ENCODE peak calls at places on chromosomes 2 and 18, in eight cellular contexts. One of them, this sample, is unnamed.

GRCh38 chr2:152097291-152098032 is 1.4 kb downstream of the CACNB4 start:
- DNase-seq in colonic mucosa: no peak
- DNase-seq in Karpas-422: no peak
- DNase-seq in HCT116: peak; percentile 13
- DNase-seq in SK-N-SH: peak; percentile 46
- DNase-seq in PC-3: peak; percentile 17
- DNase-seq in mammary epithelial cell: peak; percentile 57
- DNase-seq in NT2/D1: no peak
- DNase-seq in this sample: no peak

GRCh38 chr2:128374001-128374710 is 55.5 kb upstream of the HS6ST1 start:
- DNase-seq in colonic mucosa: no peak
- DNase-seq in Karpas-422: no peak
- DNase-seq in HCT116: no peak
- DNase-seq in SK-N-SH: no peak
- DNase-seq in PC-3: no peak
- DNase-seq in mammary epithelial cell: peak; percentile 63
- DNase-seq in NT2/D1: no peak
- DNase-seq in this sample: no peak

GRCh38 chr2:46097714-46098480 is 199.3 kb upstream of the EPAS1 start:
- DNase-seq in colonic mucosa: peak; percentile 75
- DNase-seq in Karpas-422: no peak
- DNase-seq in HCT116: peak; percentile 24
- DNase-seq in SK-N-SH: no peak
- DNase-seq in PC-3: peak; percentile 97
- DNase-seq in mammary epithelial cell: peak; percentile 92
- DNase-seq in NT2/D1: peak; percentile 33
- DNase-seq in this sample: no peak

GRCh38 chr2:198374375-198375072 is 570.1 kb downstream of the PLCL1 start:
- DNase-seq in colonic mucosa: peak; percentile 82
- DNase-seq in Karpas-422: peak; percentile 83
- DNase-seq in HCT116: no peak
- DNase-seq in SK-N-SH: peak; percentile 12
- DNase-seq in PC-3: peak; percentile 53
- DNase-seq in mammary epithelial cell: peak; percentile 42
- DNase-seq in NT2/D1: peak; percentile 63
- DNase-seq in this sample: peak; percentile 46

GRCh38 chr2:202269585-202269984 is 4.0 kb downstream of the NOP58 start:
- DNase-seq in colonic mucosa: no peak
- DNase-seq in Karpas-422: peak; percentile 50
- DNase-seq in HCT116: no peak
- DNase-seq in SK-N-SH: peak; percentile 24
- DNase-seq in PC-3: no peak
- DNase-seq in mammary epithelial cell: no peak
- DNase-seq in NT2/D1: no peak
- DNase-seq in this sample: no peak

GRCh38 chr2:112055833-112056625 is 960 bp downstream of the TMEM87B start:
- DNase-seq in colonic mucosa: peak; percentile 77
- DNase-seq in Karpas-422: peak; percentile 75
- DNase-seq in HCT116: no peak
- DNase-seq in SK-N-SH: peak; percentile 44
- DNase-seq in PC-3: peak; percentile 66
- DNase-seq in mammary epithelial cell: peak; percentile 84
- DNase-seq in NT2/D1: no peak
- DNase-seq in this sample: peak; percentile 62

GRCh38 chr2:69309336-69310048 is 77.5 kb downstream of the GFPT1 start:
- DNase-seq in colonic mucosa: peak; percentile 81
- DNase-seq in Karpas-422: no peak
- DNase-seq in HCT116: no peak
- DNase-seq in SK-N-SH: peak; percentile 37
- DNase-seq in PC-3: peak; percentile 38
- DNase-seq in mammary epithelial cell: no peak
- DNase-seq in NT2/D1: no peak
- DNase-seq in this sample: no peak

GRCh38 chr2:192157776-192158175 is 37.0 kb downstream of the TMEFF2 start:
- DNase-seq in colonic mucosa: no peak
- DNase-seq in Karpas-422: no peak
- DNase-seq in HCT116: no peak
- DNase-seq in SK-N-SH: no peak
- DNase-seq in PC-3: no peak
- DNase-seq in mammary epithelial cell: no peak
- DNase-seq in NT2/D1: no peak
- DNase-seq in this sample: no peak

GRCh38 chr18:6096747-6097146 is 201.4 kb upstream of the TMEM200C start:
- DNase-seq in colonic mucosa: no peak
- DNase-seq in Karpas-422: no peak
- DNase-seq in HCT116: no peak
- DNase-seq in SK-N-SH: no peak
- DNase-seq in PC-3: no peak
- DNase-seq in mammary epithelial cell: no peak
- DNase-seq in NT2/D1: no peak
- DNase-seq in this sample: no peak

GRCh38 chr2:96625571-96626552 is 12.2 kb downstream of the KANSL3 start:
- DNase-seq in colonic mucosa: no peak
- DNase-seq in Karpas-422: no peak
- DNase-seq in HCT116: no peak
- DNase-seq in SK-N-SH: no peak
- DNase-seq in PC-3: no peak
- DNase-seq in mammary epithelial cell: peak; percentile 12
- DNase-seq in NT2/D1: no peak
- DNase-seq in this sample: no peak

GRCh38 chr2:95297088-95297487 is at the start of gene KCNIP3:
- DNase-seq in colonic mucosa: peak; percentile 38
- DNase-seq in Karpas-422: no peak
- DNase-seq in HCT116: no peak
- DNase-seq in SK-N-SH: peak; percentile 78
- DNase-seq in PC-3: peak; percentile 51
- DNase-seq in mammary epithelial cell: no peak
- DNase-seq in NT2/D1: no peak
- DNase-seq in this sample: peak; percentile 61

GRCh38 chr18:12657048-12657848 is 659 bp downstream of the SPIRE1 start:
- DNase-seq in colonic mucosa: no peak
- DNase-seq in Karpas-422: peak; percentile 57
- DNase-seq in HCT116: no peak
- DNase-seq in SK-N-SH: peak; percentile 78
- DNase-seq in PC-3: peak; percentile 32
- DNase-seq in mammary epithelial cell: peak; percentile 30
- DNase-seq in NT2/D1: no peak
- DNase-seq in this sample: no peak

DNA sequence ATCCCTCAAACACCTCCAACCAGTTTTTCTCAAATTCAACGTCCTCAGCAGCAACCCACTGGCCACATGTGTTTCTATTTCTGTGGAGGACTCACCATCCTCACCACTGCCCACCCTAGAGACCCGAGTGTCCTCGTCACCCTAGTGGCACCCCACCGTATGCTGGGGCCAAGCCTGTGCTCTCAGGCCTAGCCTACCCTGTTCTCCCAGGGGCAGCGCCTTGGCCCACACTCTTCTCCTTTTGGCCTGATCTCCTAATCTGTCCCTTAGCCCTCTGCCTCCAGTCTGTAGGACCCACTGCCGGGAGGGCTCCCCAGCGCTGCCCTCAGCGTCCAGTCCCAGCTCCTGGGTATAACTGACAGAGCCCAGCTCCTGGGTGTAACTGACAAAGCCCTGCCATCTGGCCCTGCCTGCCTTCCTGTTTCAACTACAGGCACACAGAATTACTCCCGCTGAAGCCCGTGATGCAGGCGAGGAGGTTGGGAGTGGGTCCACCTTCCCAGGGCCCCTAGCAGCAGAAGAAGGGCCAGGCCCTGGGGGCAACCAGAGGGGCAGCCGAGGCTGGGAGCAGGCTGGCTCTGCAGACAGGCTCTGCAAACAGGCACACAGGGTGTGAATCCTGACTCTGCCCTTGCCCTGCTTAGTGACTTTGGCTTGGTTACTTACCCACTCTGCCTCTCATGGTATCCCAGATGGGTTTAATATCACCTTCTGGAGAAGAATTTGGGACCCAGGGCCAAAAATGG is 25.6 kb upstream of the PTMA start:
- DNase-seq in colonic mucosa: no peak
- DNase-seq in Karpas-422: peak; percentile 70
- DNase-seq in HCT116: no peak
- DNase-seq in SK-N-SH: peak; percentile 68
- DNase-seq in PC-3: no peak
- DNase-seq in mammary epithelial cell: no peak
- DNase-seq in NT2/D1: no peak
- DNase-seq in this sample: no peak
- H3K9ac ChIP-seq in colonic mucosa: no peak overlapping the region
- H3K9ac ChIP-seq in Karpas-422: peak overlapping the region; percentile 97
- H3K9ac ChIP-seq in HCT116: peak overlapping the region; percentile 98
- H3K9ac ChIP-seq in SK-N-SH: no peak overlapping the region
- H3K9ac ChIP-seq in PC-3: no peak overlapping the region
- H3K9ac ChIP-seq in mammary epithelial cell: no peak overlapping the region
- H3K9ac ChIP-seq in NT2/D1: peak overlapping the region; percentile 54
- H3K9ac ChIP-seq in this sample: peak overlapping the region; percentile 41

GRCh38 chr2:237361194-237361986 is 52.6 kb downstream of the COL6A3 start:
- DNase-seq in colonic mucosa: no peak
- DNase-seq in Karpas-422: no peak
- DNase-seq in HCT116: no peak
- DNase-seq in SK-N-SH: no peak
- DNase-seq in PC-3: no peak
- DNase-seq in mammary epithelial cell: no peak
- DNase-seq in NT2/D1: no peak
- DNase-seq in this sample: no peak
- H3K9ac ChIP-seq in colonic mucosa: no peak overlapping the region
- H3K9ac ChIP-seq in Karpas-422: no peak overlapping the region
- H3K9ac ChIP-seq in HCT116: no peak overlapping the region
- H3K9ac ChIP-seq in SK-N-SH: no peak overlapping the region
- H3K9ac ChIP-seq in PC-3: no peak overlapping the region
- H3K9ac ChIP-seq in mammary epithelial cell: no peak overlapping the region
- H3K9ac ChIP-seq in NT2/D1: no peak overlapping the region
- H3K9ac ChIP-seq in this sample: no peak overlapping the region

DNA sequence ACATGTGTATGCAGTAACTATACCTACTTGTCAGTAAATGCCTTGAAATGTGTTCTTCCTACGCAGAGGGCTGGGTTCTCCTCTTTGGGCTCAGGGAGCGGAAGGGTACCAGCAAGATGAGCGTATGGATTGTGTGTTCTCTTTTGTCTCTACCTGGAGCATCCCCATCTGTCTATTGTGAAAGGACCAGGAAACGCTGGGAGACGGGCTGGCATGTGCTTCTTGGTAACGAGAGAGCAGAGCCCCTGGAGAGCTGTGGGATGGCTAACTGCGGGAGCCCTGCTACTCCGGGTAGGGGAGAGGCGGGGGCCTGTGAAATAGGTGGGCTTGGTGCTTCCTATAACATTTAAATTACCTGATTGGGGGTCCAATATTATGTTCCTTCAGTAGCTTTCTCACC is 80.9 kb downstream of the BCL2 start:
- DNase-seq in colonic mucosa: no peak
- DNase-seq in Karpas-422: no peak
- DNase-seq in HCT116: no peak
- DNase-seq in SK-N-SH: no peak
- DNase-seq in PC-3: no peak
- DNase-seq in mammary epithelial cell: no peak
- DNase-seq in NT2/D1: peak; percentile 9
- DNase-seq in this sample: no peak
- H3K9ac ChIP-seq in colonic mucosa: no peak overlapping the region
- H3K9ac ChIP-seq in Karpas-422: no peak overlapping the region
- H3K9ac ChIP-seq in HCT116: no peak overlapping the region
- H3K9ac ChIP-seq in SK-N-SH: no peak overlapping the region
- H3K9ac ChIP-seq in PC-3: no peak overlapping the region
- H3K9ac ChIP-seq in mammary epithelial cell: no peak overlapping the region
- H3K9ac ChIP-seq in NT2/D1: no peak overlapping the region
- H3K9ac ChIP-seq in this sample: no peak overlapping the region

DNA sequence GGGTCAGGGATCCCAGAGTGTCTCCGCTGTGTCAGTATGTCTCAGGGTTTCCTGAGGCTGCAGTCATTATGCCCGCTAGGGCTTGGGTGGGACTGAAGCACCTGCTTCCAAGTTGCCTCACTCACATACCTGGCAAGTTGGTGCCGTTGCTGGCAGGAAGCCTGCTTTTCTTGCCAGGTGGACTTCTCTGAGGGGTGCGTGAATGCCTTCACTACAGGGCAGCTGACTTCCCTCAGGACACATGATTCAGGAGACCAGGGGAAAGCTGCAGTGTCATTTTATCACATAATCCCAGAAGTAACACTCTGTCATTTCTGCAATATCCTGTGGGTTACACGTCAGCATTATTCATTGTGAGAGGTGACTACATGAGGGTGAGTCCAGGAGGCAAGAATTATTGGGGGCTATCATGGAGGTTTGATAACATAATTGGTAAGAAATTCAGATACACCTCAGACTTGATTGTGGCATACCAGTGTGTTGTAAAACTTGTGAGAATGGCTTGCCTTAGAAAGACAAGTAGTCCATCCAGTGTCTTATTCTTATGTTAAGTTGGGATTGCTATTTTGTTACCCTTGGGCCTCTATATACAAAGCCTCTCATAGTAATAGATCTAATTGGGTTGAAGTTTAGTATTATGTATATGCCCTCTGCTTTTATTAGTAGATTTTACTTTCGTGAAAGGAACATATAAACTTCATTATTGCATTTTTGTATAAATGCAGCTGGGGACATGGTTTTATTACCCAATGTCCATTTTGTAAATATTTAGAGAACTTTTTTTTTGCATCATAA is 44.1 kb downstream of the NEDD4L start:
- DNase-seq in colonic mucosa: peak; percentile 74
- DNase-seq in Karpas-422: no peak
- DNase-seq in HCT116: no peak
- DNase-seq in SK-N-SH: no peak
- DNase-seq in PC-3: peak; percentile 99
- DNase-seq in mammary epithelial cell: peak; percentile 97
- DNase-seq in NT2/D1: no peak
- DNase-seq in this sample: no peak
- H3K9ac ChIP-seq in colonic mucosa: peak overlapping the region; percentile 3
- H3K9ac ChIP-seq in Karpas-422: no peak overlapping the region
- H3K9ac ChIP-seq in HCT116: no peak overlapping the region
- H3K9ac ChIP-seq in SK-N-SH: no peak overlapping the region
- H3K9ac ChIP-seq in PC-3: peak overlapping the region; percentile 48
- H3K9ac ChIP-seq in mammary epithelial cell: no peak overlapping the region
- H3K9ac ChIP-seq in NT2/D1: no peak overlapping the region
- H3K9ac ChIP-seq in this sample: no peak overlapping the region

GRCh38 chr2:74849228-74849892 is 15.4 kb downstream of the HK2 start:
- DNase-seq in colonic mucosa: peak; percentile 70
- DNase-seq in Karpas-422: peak; percentile 87
- DNase-seq in HCT116: no peak
- DNase-seq in SK-N-SH: no peak
- DNase-seq in PC-3: peak; percentile 45
- DNase-seq in mammary epithelial cell: peak; percentile 86
- DNase-seq in NT2/D1: no peak
- DNase-seq in this sample: peak; percentile 17
- H3K9ac ChIP-seq in colonic mucosa: peak overlapping the region; percentile 44
- H3K9ac ChIP-seq in Karpas-422: peak overlapping the region; percentile 59
- H3K9ac ChIP-seq in HCT116: no peak overlapping the region
- H3K9ac ChIP-seq in SK-N-SH: no peak overlapping the region
- H3K9ac ChIP-seq in PC-3: no peak overlapping the region
- H3K9ac ChIP-seq in mammary epithelial cell: peak overlapping the region; percentile 14
- H3K9ac ChIP-seq in NT2/D1: peak overlapping the region; percentile 8
- H3K9ac ChIP-seq in this sample: no peak overlapping the region